ENCODE peak calls at places on chromosomes 3 and 15, in ten cellular contexts. F is posterior cingulate gyrus; I is kidney glomerular epithelial cell; E is germinal center; P is Right ventricle myocardium superior; S is activated naive CD4-positive, alpha-beta T cell treated with anti-CD3 and anti-CD28 coated beads, Interleukin-2, amount 10 ng/mL, durations not matched to agents 7 days and 5 days; A is HFFc6; M is CD4-positive, alpha-beta memory T cell; V is activated CD4-positive, alpha-beta T cell treated with anti-CD3 and anti-CD28 coated beads for 4 hours; H is foreskin fibroblast. K is an unnamed sample.

GRCh38 chr3:107220538-107220937 is 156.7 kb upstream of the CCDC54 start:
- DNase-seq in F (no peak), P (no peak), H (no peak), I (no peak), V (no peak), M (no peak), A (no peak), S (no peak), E (no peak), K (no peak)

GRCh38 chr15:78129098-78130011 is 1.9 kb downstream of the CIB2 start:
- DNase-seq in V (no peak), S (no peak), M (no peak), H (no peak), I (no peak), E (no peak), F (no peak), A (no peak), P (no peak), K (no peak)

GRCh38 chr15:70030851-70031645 is 66.7 kb downstream of the TLE3 start:
- DNase-seq in S (peak; percentile 18), V (no peak), E (no peak), M (no peak), I (no peak), A (no peak), H (no peak), F (no peak), P (no peak), K (no peak)

GRCh38 chr15:79197285-79197684 is 85.2 kb upstream of the ANKRD34C start:
- DNase-seq in M (no peak), P (no peak), E (no peak), S (no peak), V (no peak), H (no peak), F (no peak), A (no peak), I (no peak), K (no peak)

GRCh38 chr3:143896486-143896885 is 48.2 kb upstream of the SLC9A9 start:
- DNase-seq in S (no peak), M (no peak), A (no peak), P (no peak), F (no peak), I (no peak), H (no peak), E (no peak), V (no peak), K (no peak)

GRCh38 chr15:78130466-78131294 is 565 bp downstream of the CIB2 start:
- DNase-seq in E (no peak), F (no peak), V (no peak), S (no peak), I (no peak), P (no peak), A (no peak), H (no peak), M (no peak), K (no peak)

GRCh38 chr3:89606151-89606550 is 498.7 kb downstream of the EPHA3 start:
- DNase-seq in A (no peak), H (no peak), F (no peak), P (no peak), V (no peak), E (no peak), S (no peak), M (no peak), I (no peak), K (no peak)

GRCh38 chr15:59372352-59373211 is at the start of gene MYO1E:
- DNase-seq in E (peak; percentile 76), M (peak; percentile 3), I (peak; percentile 96), F (peak; percentile 91), H (peak; percentile 94), A (peak; percentile 95), S (peak; percentile 53), V (no peak), P (peak; percentile 88), K (no peak)

GRCh38 chr3:141114816-141115458 is 63.8 kb downstream of the SPSB4 start:
- DNase-seq in A (no peak), H (no peak), V (no peak), S (no peak), E (no peak), M (no peak), P (no peak), F (no peak), I (no peak), K (no peak)

GRCh38 chr15:24971052-24971451 is 16.3 kb downstream of the SNRPN start:
- DNase-seq in H (no peak), A (no peak), F (no peak), V (no peak), E (no peak), S (no peak), M (no peak), P (no peak), I (no peak), K (no peak)

GRCh38 chr3:85576091-85576690 is 617.4 kb downstream of the CADM2 start:
- DNase-seq in H (peak; percentile 24), E (peak; percentile 8), I (peak; percentile 56), A (peak; percentile 26), F (peak; percentile 76), V (no peak), M (peak; percentile 7), S (peak; percentile 60), P (peak; percentile 49), K (peak; percentile 7)

GRCh38 chr15:79640206-79640605 is 208.1 kb downstream of the MINAR1 start:
- DNase-seq in S (no peak), M (no peak), I (peak; percentile 56), P (no peak), H (peak; percentile 96), E (no peak), V (no peak), A (peak; percentile 89), F (no peak), K (no peak)

GRCh38 chr3:98986073-98986472 is 84.6 kb upstream of the DCBLD2 start:
- DNase-seq in F (no peak), H (peak; percentile 95), P (no peak), S (no peak), M (no peak), V (no peak), E (no peak), A (peak; percentile 90), I (no peak), K (no peak)

GRCh38 chr15:32956006-32956405 is 238.2 kb downstream of the GREM1 start:
- DNase-seq in A (peak; percentile 70), I (peak; percentile 50), H (peak; percentile 79), V (no peak), M (no peak), E (peak; percentile 23), P (no peak), S (no peak), F (no peak), K (no peak)

GRCh38 chr3:175585898-175586297 is 726.8 kb downstream of the NAALADL2 start:
- DNase-seq in E (no peak), I (no peak), M (no peak), S (no peak), H (peak; percentile 26), A (peak; percentile 73), P (no peak), F (no peak), V (no peak), K (no peak)

GRCh38 chr3:37531071-37531720 is 330.5 kb upstream of the CTDSPL start:
- DNase-seq in S (no peak), P (no peak), A (no peak), E (no peak), H (no peak), V (no peak), F (no peak), M (no peak), I (no peak), K (no peak)

GRCh38 chr3:198079771-198080520 is 119.9 kb downstream of the LMLN start:
- DNase-seq in H (no peak), F (peak; percentile 28), I (no peak), S (peak; percentile 55), A (no peak), M (no peak), V (peak; percentile 52), P (no peak), E (peak; percentile 17), K (peak; percentile 37)

GRCh38 chr15:93974804-93975481 is 256.4 kb upstream of the MCTP2 start:
- DNase-seq in E (no peak), H (no peak), F (no peak), I (peak; percentile 27), V (no peak), A (peak; percentile 55), P (no peak), S (no peak), M (no peak), K (no peak)

GRCh38 chr3:180467177-180467576 is 134.8 kb upstream of the TTC14 start:
- DNase-seq in H (no peak), E (no peak), V (no peak), S (no peak), A (no peak), I (no peak), F (no peak), P (no peak), M (no peak), K (no peak)

GRCh38 chr15:39283531-39283930 is 297.3 kb upstream of the THBS1 start:
- DNase-seq in E (no peak), M (no peak), A (no peak), P (no peak), H (no peak), I (no peak), S (no peak), F (no peak), V (no peak), K (no peak)

GRCh38 chr3:127949446-127949845 is 34.4 kb downstream of the KBTBD12 start:
- DNase-seq in E (no peak), F (no peak), A (no peak), M (no peak), H (no peak), P (no peak), I (no peak), S (no peak), V (no peak), K (no peak)

GRCh38 chr15:77075528-77075927 is 4.6 kb upstream of the TSPAN3 start:
- DNase-seq in S (no peak), P (no peak), H (no peak), A (peak; percentile 45), E (no peak), V (no peak), I (no peak), F (peak; percentile 27), M (no peak), K (no peak)

GRCh38 chr3:87052499-87053260 is 61.7 kb upstream of the VGLL3 start:
- DNase-seq in H (no peak), E (no peak), V (no peak), A (no peak), P (peak; percentile 37), F (no peak), I (no peak), S (no peak), M (no peak), K (no peak)

GRCh38 chr3:195260286-195260905 is 10.6 kb downstream of the XXYLT1 start:
- DNase-seq in F (no peak), E (no peak), P (peak; percentile 69), M (peak; percentile 21), A (no peak), V (no peak), H (no peak), I (no peak), S (peak; percentile 47), K (no peak)

GRCh38 chr15:88897456-88898194 is 2.3 kb upstream of the HAPLN3 start:
- DNase-seq in H (peak; percentile 69), S (peak; percentile 88), I (peak; percentile 59), F (peak; percentile 79), M (peak; percentile 78), A (peak; percentile 77), V (peak; percentile 85), E (peak; percentile 51), P (peak; percentile 93), K (peak; percentile 77)

K was measured in stimulated activated naive CD4-positive, alpha-beta T cell treated with Interleukin-2 at 50 U/mL for 16 hours.